ENCODE peak calls at places on chromosomes 7 and 10, in four cellular contexts. D, C, S and T are unnamed samples.

GRCh38 chr7:156993925-156994235 is 16.6 kb downstream of the MNX1 start:
- DNase-seq in D (no peak), C (peak; percentile 45), S (no peak), T (no peak)

GRCh38 chr7:52143219-52143618 is 826.6 kb upstream of the COBL start:
- DNase-seq in D (peak; percentile 6), C (no peak), S (no peak), T (no peak)

GRCh38 chr7:110759069-110759468 is 331.9 kb upstream of the LRRN3 start:
- DNase-seq in D (no peak), C (no peak), S (no peak), T (no peak)

GRCh38 chr10:108461976-108462375 is 1297.5 kb upstream of the SORCS1 start:
- DNase-seq in D (no peak), C (no peak), S (no peak), T (no peak)

GRCh38 chr10:3658766-3659165 is 126.2 kb downstream of the KLF6 start:
- DNase-seq in D (no peak), C (no peak), S (no peak), T (no peak)

GRCh38 chr10:22321156-22321711 is 335 bp downstream of the BMI1 start:
- DNase-seq in D (peak; percentile 87), C (peak; percentile 72), S (peak; percentile 53), T (peak; percentile 80)

GRCh38 chr7:8277394-8277982 is 15.5 kb upstream of the ICA1 start:
- DNase-seq in D (peak; percentile 83), C (peak; percentile 58), S (no peak), T (no peak)

GRCh38 chr10:30028452-30029045 is 30.8 kb downstream of the JCAD start:
- DNase-seq in D (no peak), C (no peak), S (no peak), T (no peak)

GRCh38 chr7:84364708-84365107 is 170.1 kb upstream of the SEMA3A start:
- DNase-seq in D (peak; percentile 55), C (no peak), S (no peak), T (no peak)

GRCh38 chr10:115950320-115950719 is 322.7 kb downstream of the GFRA1 start:
- DNase-seq in D (no peak), C (no peak), S (no peak), T (no peak)

GRCh38 chr10:107733328-107733727 is 568.8 kb upstream of the SORCS1 start:
- DNase-seq in D (no peak), C (no peak), S (no peak), T (no peak)

GRCh38 chr10:102065561-102066420 is 642 bp downstream of the HPS6 start:
- DNase-seq in D (peak; percentile 76), C (peak; percentile 53), S (no peak), T (peak; percentile 65)

GRCh38 chr7:29853072-29853471 is 46.8 kb downstream of the WIPF3 start:
- DNase-seq in D (no peak), C (peak; percentile 50), S (no peak), T (no peak)

GRCh38 chr7:140417456-140418155 is 13.7 kb downstream of the RAB19 start:
- DNase-seq in D (no peak), C (peak; percentile 23), S (no peak), T (no peak)

GRCh38 chr10:14556285-14556956 is 218.3 kb downstream of the FAM107B start:
- DNase-seq in D (peak; percentile 67), C (no peak), S (no peak), T (peak; percentile 63)

GRCh38 chr7:159008055-159008405 is 136.6 kb downstream of the VIPR2 start:
- DNase-seq in D (no peak), C (no peak), S (no peak), T (no peak)

GRCh38 chr7:37342170-37342569 is 106.5 kb downstream of the ELMO1 start:
- DNase-seq in D (no peak), C (no peak), S (no peak), T (no peak)

GRCh38 chr10:132738454-132739224 is 47.3 kb downstream of the NKX6-2 start:
- DNase-seq in D (no peak), C (no peak), S (no peak), T (no peak)

GRCh38 chr7:126450269-126450671 is 802.5 kb downstream of the GRM8 start:
- DNase-seq in D (no peak), C (no peak), S (no peak), T (no peak)

GRCh38 chr10:83432296-83433045 is 706.8 kb upstream of the GHITM start:
- DNase-seq in D (no peak), C (no peak), S (no peak), T (no peak)

GRCh38 chr7:64625114-64626082 is 40.5 kb upstream of the ZNF107 start:
- DNase-seq in D (peak; percentile 53), C (no peak), S (no peak), T (no peak)

GRCh38 chr7:37011151-37011890 is 287.0 kb upstream of the AOAH start:
- DNase-seq in D (no peak), C (no peak), S (no peak), T (no peak)

GRCh38 chr10:22429981-22430421 is 84.7 kb downstream of the SPAG6 start:
- DNase-seq in D (no peak), C (no peak), S (no peak), T (no peak)

GRCh38 chr7:18685961-18686360 is 190.4 kb downstream of the HDAC9 start:
- DNase-seq in D (peak; percentile 9), C (no peak), S (no peak), T (no peak)

GRCh38 chr10:580796-581195 is 108.7 kb downstream of the DIP2C start:
- DNase-seq in D (no peak), C (no peak), S (no peak), T (no peak)

GRCh38 chr10:114498413-114499111 is 94.3 kb upstream of the AFAP1L2 start:
- DNase-seq in D (no peak), C (no peak), S (no peak), T (no peak)

GRCh38 chr7:2566890-2567662 is 8.3 kb downstream of the IQCE start:
- DNase-seq in D (no peak), C (no peak), S (no peak), T (peak; percentile 37)

GRCh38 chr10:20004087-20004523 is 187.9 kb downstream of the PLXDC2 start:
- DNase-seq in D (no peak), C (no peak), S (peak; percentile 31), T (peak; percentile 72)

GRCh38 chr7:105602325-105603305 is 21.3 kb upstream of the EFCAB10 start:
- DNase-seq in D (no peak), C (no peak), S (no peak), T (no peak)

GRCh38 chr10:73816917-73817729 is 5.7 kb upstream of the NDST2 start:
- DNase-seq in D (no peak), C (no peak), S (no peak), T (no peak)

GRCh38 chr7:55306331-55306730 is 58.8 kb upstream of the LANCL2 start:
- DNase-seq in D (no peak), C (no peak), S (no peak), T (no peak)

GRCh38 chr10:30454744-30455498 is 20.9 kb downstream of the MAP3K8 start:
- DNase-seq in D (no peak), C (no peak), S (no peak), T (no peak)

GRCh38 chr7:23808421-23808820 is 98.4 kb downstream of the STK31 start:
- DNase-seq in D (no peak), C (no peak), S (no peak), T (no peak)

GRCh38 chr7:23804707-23805106 is 94.7 kb downstream of the STK31 start:
- DNase-seq in D (no peak), C (no peak), S (no peak), T (no peak)

GRCh38 chr7:23802720-23803397 is 92.8 kb downstream of the STK31 start:
- DNase-seq in D (no peak), C (no peak), S (no peak), T (no peak)
- H3K4me1 ChIP-seq in D (peaks cover 15% of the 10 kb centered on the region), C (no peaks in the 10 kb centered on the region), S (no peaks in the 10 kb centered on the region), T (no peaks in the 10 kb centered on the region)

DNA sequence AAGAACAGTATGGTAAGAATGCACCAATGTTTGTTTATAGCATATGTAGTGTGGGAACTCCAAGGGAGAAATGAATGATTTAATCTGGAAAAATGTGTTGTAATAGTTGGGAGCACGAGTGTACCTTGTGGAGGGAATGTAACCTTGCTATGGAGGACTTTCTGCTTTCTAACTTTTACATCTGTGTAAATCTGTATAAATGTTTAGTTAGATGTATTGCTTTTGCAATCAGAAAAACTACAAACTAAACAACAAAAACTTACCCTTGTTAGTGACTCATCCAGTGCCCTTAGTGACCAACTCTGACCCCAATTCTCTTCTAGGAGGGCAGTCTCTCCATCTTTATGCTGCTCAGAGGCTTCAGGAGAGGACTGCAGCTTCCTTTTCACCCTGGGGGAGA is 89.3 kb downstream of the CCNY start:
- DNase-seq in D (no peak), C (no peak), S (no peak), T (no peak)
- TF ChIP-seq CTCF in D (no peak), C (no peak), S (peak; percentile 31), T (no peak)

DNA sequence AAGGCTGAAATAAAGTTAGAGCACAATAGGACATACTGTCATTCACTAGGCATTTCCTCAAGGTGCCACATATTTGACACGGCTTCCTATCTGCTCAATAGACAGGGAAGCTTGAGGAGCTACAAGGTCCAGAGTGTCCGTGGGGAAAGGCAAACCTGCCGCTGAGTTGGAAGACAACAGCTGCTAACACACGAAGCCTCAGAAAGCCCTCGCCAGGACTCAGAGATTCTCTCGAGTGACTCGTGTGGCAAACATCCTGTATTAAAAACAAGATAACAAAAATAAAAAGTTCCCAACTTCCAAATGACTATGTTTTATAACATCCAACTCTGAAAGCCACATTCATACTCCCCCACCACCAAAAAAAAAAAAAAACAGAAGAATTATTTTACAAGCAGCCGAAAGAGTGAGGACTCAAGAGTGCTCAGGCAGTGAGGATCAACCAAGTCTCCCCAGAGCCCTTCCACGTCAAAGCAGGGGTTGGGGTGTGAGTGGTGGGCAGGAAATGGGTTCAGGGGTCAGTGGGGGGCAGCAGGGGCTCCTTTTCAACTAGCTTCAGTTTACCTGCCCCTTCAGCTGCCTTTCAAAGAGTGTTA is 67.6 kb downstream of the STK17A start:
- DNase-seq in D (no peak), C (no peak), S (peak; percentile 40), T (no peak)
- H3K4me1 ChIP-seq in D (peaks cover 61% of the 10 kb centered on the region), C (peaks cover 52% of the 10 kb centered on the region), S (peaks cover 35% of the 10 kb centered on the region), T (peaks cover 65% of the 10 kb centered on the region)

DNA sequence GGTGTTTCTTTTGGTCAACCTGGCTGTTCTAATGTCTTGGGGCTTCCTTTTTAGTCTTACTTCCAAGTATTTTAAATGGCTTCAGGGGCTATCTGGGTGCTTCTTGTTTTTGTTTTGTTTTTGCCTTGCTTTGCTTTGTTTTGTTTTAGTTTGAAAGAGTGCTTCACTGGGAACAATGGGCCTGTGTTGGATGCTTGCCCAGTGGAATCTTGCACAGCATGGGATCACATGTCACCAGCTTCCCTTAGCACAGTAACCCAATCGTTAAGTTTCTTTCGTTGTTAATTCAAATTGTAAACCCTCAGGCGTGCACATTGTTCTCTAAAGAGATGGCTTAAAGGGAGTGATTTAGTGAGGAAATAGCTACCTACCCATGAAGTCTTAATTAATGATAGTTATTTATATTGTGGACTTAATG is 8.9 kb downstream of the COL17A1 start:
- DNase-seq in D (peak; percentile 76), C (no peak), S (peak; percentile 56), T (peak; percentile 58)
- TF ChIP-seq CTCF in D (no peak), C (no peak), S (no peak), T (no peak)

DNA sequence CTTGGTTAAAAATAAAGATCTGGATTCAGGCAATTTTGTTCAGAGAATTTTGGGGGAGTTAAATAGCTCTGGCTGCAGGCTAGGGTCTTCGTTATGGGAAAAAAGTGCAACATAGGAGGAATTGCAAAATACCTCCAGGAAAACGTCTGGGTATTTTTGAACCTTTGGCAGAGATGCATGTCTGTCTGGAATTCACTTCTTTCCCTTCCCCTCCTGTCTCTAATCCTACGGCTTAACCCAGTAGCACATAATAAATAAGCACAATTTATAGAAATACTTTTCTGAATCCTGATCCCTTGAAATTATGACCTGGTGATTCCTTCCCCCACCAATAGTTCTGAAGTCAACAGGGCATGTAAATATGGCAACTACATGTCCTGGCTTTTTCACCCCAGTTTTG is 19.3 kb upstream of the NUP205 start:
- DNase-seq in D (no peak), C (no peak), S (no peak), T (no peak)
- H3K4me1 ChIP-seq in D (no peaks in the 10 kb centered on the region), C (no peaks in the 10 kb centered on the region), S (no peaks in the 10 kb centered on the region), T (no peaks in the 10 kb centered on the region)

GRCh38 chr7:39270018-39270417 is 292.3 kb downstream of the POU6F2 start:
- DNase-seq in D (no peak), C (no peak), S (no peak), T (no peak)
- TF ChIP-seq CTCF in D (no peak), C (no peak), S (no peak), T (no peak)